ENCODE peak calls at places on chromosomes 3 and 15, in four cellular contexts. Y is activated effector memory CD4-positive, alpha-beta T cell treated with Interleukin-2 at 50 U/mL for 16 hours; Q is heart left ventricle; S is stimulated activated CD4-positive, alpha-beta T cell treated with anti-CD3 and anti-CD28 coated beads, TNF-alpha, amount 100 ng/mL, for 4 hours. L is an unnamed sample.

GRCh38 chr15:41993447-41994170 is 21.3 kb upstream of the EHD4 start:
- DNase-seq in Q (no peak), Y (no peak), S (no peak), L (no peak)

GRCh38 chr3:30539772-30540171 is 66.6 kb upstream of the TGFBR2 start:
- DNase-seq in S (no peak), Q (no peak), Y (no peak), L (no peak)

GRCh38 chr15:66698318-66698961 is 3.6 kb upstream of the SMAD6 start:
- DNase-seq in Y (no peak), Q (peak), S (no peak), L (no peak)

GRCh38 chr3:59388555-59389280 is 338.9 kb upstream of the CFAP20DC start:
- DNase-seq in Q (no peak), S (no peak), Y (no peak), L (no peak)

GRCh38 chr3:156795890-156796451 is 30.2 kb upstream of the LEKR1 start:
- DNase-seq in Q (no peak), Y (no peak), S (no peak), L (no peak)

GRCh38 chr3:55198554-55198953 is 270.7 kb upstream of the LRTM1 start:
- DNase-seq in Q (no peak), S (no peak), Y (no peak), L (no peak)

GRCh38 chr3:187360523-187361060 is 7.6 kb upstream of the RTP4 start:
- DNase-seq in Q (no peak), S (no peak), Y (no peak), L (no peak)

GRCh38 chr15:90939756-90940155 is 4.7 kb downstream of the UNC45A start:
- DNase-seq in Y (no peak), S (no peak), Q (no peak), L (no peak)

GRCh38 chr3:129623447-129624118 is 17.1 kb upstream of the PLXND1 start:
- DNase-seq in Y (no peak), Q (peak), S (no peak), L (no peak)

GRCh38 chr3:160003520-160004128 is 15.0 kb downstream of the IL12A start:
- DNase-seq in Q (peak), Y (no peak), S (no peak), L (no peak)

GRCh38 chr3:107555359-107555758 is 32.6 kb downstream of the BBX start:
- DNase-seq in Q (no peak), S (no peak), Y (no peak), L (no peak)

GRCh38 chr3:99545941-99546580 is 92.3 kb upstream of the COL8A1 start:
- DNase-seq in Q (no peak), S (no peak), Y (no peak), L (no peak)

GRCh38 chr3:154971771-154972326 is 108.3 kb upstream of the MME start:
- DNase-seq in Y (no peak), Q (no peak), S (no peak), L (no peak)

GRCh38 chr3:14418670-14419250 is 16.4 kb downstream of the SLC6A6 start:
- DNase-seq in S (no peak), Q (no peak), Y (no peak), L (no peak)

L was measured in T-helper 17 cell.